ENCODE peak calls at places on chromosomes 2 and 18, in eight cellular contexts. S, F, L, U, Z, B, X and K are unnamed samples.

GRCh38 chr2:239832101-239832994 is 192.8 kb downstream of the NDUFA10 start:
- DNase-seq in S (no peak), F (no peak), L (no peak), U (no peak), Z (no peak), B (no peak), X (no peak), K (no peak)

GRCh38 chr2:86072271-86072858 is 33.3 kb downstream of the POLR1A start:
- DNase-seq in S (no peak), F (peak; percentile 80), L (no peak), U (peak; percentile 84), Z (peak; percentile 49), B (peak; percentile 80), X (peak; percentile 30), K (peak; percentile 81)

GRCh38 chr18:48036641-48037421 is 106.4 kb upstream of the SMAD2 start:
- DNase-seq in S (no peak), F (no peak), L (no peak), U (no peak), Z (no peak), B (no peak), X (no peak), K (peak; percentile 41)

GRCh38 chr2:69010437-69011194 is 2.4 kb upstream of the ANTXR1 start:
- DNase-seq in S (no peak), F (no peak), L (no peak), U (no peak), Z (no peak), B (no peak), X (no peak), K (no peak)

GRCh38 chr18:58993260-58993659 is 128.6 kb downstream of the ZNF532 start:
- DNase-seq in S (peak; percentile 49), F (no peak), L (no peak), U (peak; percentile 92), Z (no peak), B (no peak), X (no peak), K (no peak)

GRCh38 chr2:24021122-24021998 is 11.5 kb downstream of the MFSD2B start:
- DNase-seq in S (peak; percentile 35), F (no peak), L (no peak), U (no peak), Z (no peak), B (no peak), X (peak; percentile 33), K (no peak)

GRCh38 chr2:121999273-121999672 is 243.8 kb downstream of the TSN start:
- DNase-seq in S (no peak), F (no peak), L (no peak), U (peak; percentile 65), Z (no peak), B (no peak), X (peak; percentile 34), K (no peak)

GRCh38 chr2:53640466-53640865 is 127.1 kb upstream of the CHAC2 start:
- DNase-seq in S (no peak), F (no peak), L (no peak), U (no peak), Z (no peak), B (no peak), X (no peak), K (no peak)

GRCh38 chr2:157897106-157897971 is 21.2 kb upstream of the ACVR1 start:
- DNase-seq in S (no peak), F (no peak), L (no peak), U (no peak), Z (no peak), B (no peak), X (no peak), K (no peak)

GRCh38 chr2:18272148-18272494 is 288.3 kb downstream of the RDH14 start:
- DNase-seq in S (no peak), F (no peak), L (no peak), U (no peak), Z (no peak), B (no peak), X (no peak), K (no peak)

GRCh38 chr2:43943809-43944452 is 51.9 kb downstream of the LRPPRC start:
- DNase-seq in S (no peak), F (no peak), L (no peak), U (no peak), Z (no peak), B (no peak), X (no peak), K (no peak)

GRCh38 chr2:46409756-46410155 is 69.6 kb upstream of the TMEM247 start:
- DNase-seq in S (no peak), F (no peak), L (no peak), U (no peak), Z (no peak), B (no peak), X (no peak), K (no peak)

GRCh38 chr2:9081750-9082149 is 78.3 kb upstream of the MBOAT2 start:
- DNase-seq in S (no peak), F (no peak), L (no peak), U (no peak), Z (no peak), B (no peak), X (no peak), K (no peak)

GRCh38 chr2:215657844-215658243 is 222.0 kb upstream of the FN1 start:
- DNase-seq in S (no peak), F (no peak), L (no peak), U (peak; percentile 87), Z (no peak), B (no peak), X (no peak), K (no peak)

GRCh38 chr2:49619804-49620203 is 465.5 kb upstream of the FSHR start:
- DNase-seq in S (no peak), F (no peak), L (no peak), U (no peak), Z (no peak), B (no peak), X (no peak), K (no peak)

GRCh38 chr2:20635698-20636584 is 15.0 kb downstream of the HS1BP3 start:
- DNase-seq in S (peak; percentile 87), F (peak; percentile 89), L (peak; percentile 65), U (peak; percentile 84), Z (peak; percentile 92), B (peak; percentile 82), X (peak; percentile 88), K (peak; percentile 90)

GRCh38 chr2:238506669-238507068 is 79.9 kb downstream of the ASB1 start:
- DNase-seq in S (no peak), F (no peak), L (no peak), U (no peak), Z (peak; percentile 7), B (no peak), X (no peak), K (no peak)

GRCh38 chr18:8611916-8612576 is 2.8 kb downstream of the RAB12 start:
- DNase-seq in S (no peak), F (no peak), L (no peak), U (no peak), Z (no peak), B (peak; percentile 30), X (no peak), K (no peak)

GRCh38 chr18:8607776-8608682 is 1.2 kb upstream of the RAB12 start:
- DNase-seq in S (no peak), F (no peak), L (peak; percentile 73), U (no peak), Z (peak; percentile 54), B (no peak), X (no peak), K (no peak)

GRCh38 chr18:8609711-8610441 is 639 bp downstream of the RAB12 start:
- DNase-seq in S (no peak), F (no peak), L (no peak), U (no peak), Z (peak; percentile 57), B (no peak), X (peak; percentile 15), K (peak; percentile 36)

GRCh38 chr18:8610442-8610801 is 1.2 kb downstream of the RAB12 start:
- DNase-seq in S (no peak), F (peak; percentile 54), L (peak; percentile 54), U (peak; percentile 49), Z (no peak), B (no peak), X (peak; percentile 14), K (peak; percentile 73)

DNA sequence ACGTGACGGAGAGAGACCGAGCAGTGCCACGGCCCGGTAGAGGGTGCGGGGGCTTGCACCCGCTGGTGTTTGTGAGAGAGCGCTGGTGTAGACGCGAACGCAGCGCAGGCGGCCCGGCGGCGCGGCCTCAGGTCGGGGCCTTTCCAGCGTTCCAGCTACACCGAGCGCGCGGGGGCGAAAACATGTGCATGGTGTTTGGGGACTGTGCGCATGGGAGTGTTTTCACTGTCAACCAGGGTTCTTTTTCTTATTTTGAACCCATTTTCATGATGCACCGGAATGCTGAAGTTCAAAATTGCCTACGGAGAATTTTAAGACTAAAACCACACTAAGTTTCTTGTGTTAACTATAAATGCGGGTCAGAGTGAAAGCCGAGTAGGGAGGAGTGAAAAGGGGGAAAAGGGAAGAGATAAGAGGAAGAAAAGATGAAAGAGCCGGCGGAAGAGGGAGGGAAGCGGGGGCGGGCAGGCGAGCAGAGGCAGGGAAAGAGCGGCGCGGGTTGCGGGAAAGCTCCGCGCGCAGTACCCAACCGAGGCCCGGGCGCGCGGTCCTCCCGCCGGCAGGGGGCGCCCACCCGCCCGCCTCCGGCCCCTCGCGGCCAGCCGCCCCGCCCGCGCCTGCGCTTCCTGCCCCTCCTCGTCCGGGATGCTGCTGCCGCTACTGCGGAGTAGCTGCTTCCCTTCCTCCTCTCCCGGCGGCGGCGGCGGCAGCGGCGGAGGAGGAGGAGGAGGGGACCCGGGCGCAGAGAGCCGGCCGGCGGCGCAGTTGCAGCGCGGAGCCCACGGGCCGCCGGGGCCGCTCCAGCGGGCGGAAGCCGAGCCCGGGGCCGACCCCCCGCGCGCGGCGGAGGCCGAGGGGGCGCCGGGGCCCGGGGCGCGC is at the start of gene RAB12:
- DNase-seq in S (peak; percentile 44), F (peak; percentile 94), L (peak; percentile 86), U (peak; percentile 65), Z (peak; percentile 93), B (peak; percentile 63), X (peak; percentile 89), K (peak; percentile 90)
- TF ChIP-seq POLR2A in S (peak; percentile 43), F (no peak), L (peak; percentile 89), U (peak; percentile 64), Z (peak; percentile 38), B (no peak), X (no peak), K (peak; percentile 62)

GRCh38 chr2:134146161-134146560 is 107.7 kb upstream of the MGAT5 start:
- DNase-seq in S (no peak), F (no peak), L (no peak), U (no peak), Z (no peak), B (no peak), X (no peak), K (no peak)
- TF ChIP-seq CTCF in S (no peak), F (no peak), L (no peak), U (no peak), Z (no peak), B (no peak), X (no peak), K (no peak)

GRCh38 chr2:10132596-10132995 is 10.1 kb downstream of the RRM2 start:
- DNase-seq in S (no peak), F (no peak), L (no peak), U (no peak), Z (no peak), B (no peak), X (no peak), K (no peak)
- TF ChIP-seq POLR2A in S (no peak), F (no peak), L (no peak), U (no peak), Z (no peak), B (no peak), X (no peak), K (no peak)

DNA sequence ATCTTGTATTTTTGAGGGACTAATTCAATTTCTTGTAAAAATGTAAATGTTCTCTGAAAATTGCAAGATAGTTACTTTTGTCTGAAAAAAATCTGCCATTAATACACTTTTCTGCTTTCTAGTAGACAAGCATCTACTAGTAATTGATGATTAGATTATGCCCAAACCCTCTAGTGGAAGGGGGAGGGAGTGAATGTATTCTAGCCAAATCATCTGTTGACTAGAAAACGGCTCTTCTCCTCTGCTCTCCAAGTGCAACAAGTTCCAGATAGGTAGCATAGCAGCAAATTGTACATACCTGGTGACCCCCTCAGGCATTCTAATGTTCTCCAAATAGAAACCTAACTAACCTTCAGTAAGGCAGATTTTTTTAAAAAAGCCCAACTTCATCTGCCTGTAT is 58.6 kb downstream of the RELCH start:
- DNase-seq in S (no peak), F (no peak), L (no peak), U (no peak), Z (no peak), B (no peak), X (no peak), K (no peak)
- TF ChIP-seq CTCF in S (no peak), F (no peak), L (no peak), U (no peak), Z (no peak), B (no peak), X (no peak), K (no peak)